ENCODE peak calls at places on chromosomes 11 and 22, in eight cellular contexts. B is osteoblast, K is stomach, M is DMS53, C is fibroblast of the conjunctiva, N is foreskin fibroblast, F is B cell, E is AG08396. D is an unnamed sample.

GRCh38 chr11:38173671-38174070 is 1575.6 kb upstream of the RAG2 start:
- DNase-seq in B (no peak), K (no peak), M (no peak), C (no peak), N (no peak), F (no peak), E (no peak), D (no peak)

GRCh38 chr11:2233693-2234455 is 36.5 kb downstream of the ASCL2 start:
- DNase-seq in B (no peak), K (no peak), M (no peak), C (no peak), N (no peak), F (no peak), E (no peak), D (no peak)

GRCh38 chr11:108545909-108546501 is 47.6 kb downstream of the EXPH5 start:
- DNase-seq in B (no peak), K (no peak), M (no peak), C (no peak), N (no peak), F (no peak), E (no peak), D (no peak)

GRCh38 chr11:46564459-46564858 is 29.4 kb downstream of the AMBRA1 start:
- DNase-seq in B (no peak), K (no peak), M (no peak), C (no peak), N (peak), F (no peak), E (no peak), D (no peak)

GRCh38 chr22:46079861-46080821 is 70.2 kb upstream of the PPARA start:
- DNase-seq in B (peak), K (peak), M (no peak), C (no peak), N (peak), F (no peak), E (peak), D (no peak)

GRCh38 chr22:39181778-39182177 is 29.3 kb upstream of the CBX7 start:
- DNase-seq in B (peak), K (no peak), M (no peak), C (no peak), N (no peak), F (no peak), E (no peak), D (no peak)

GRCh38 chr11:119336744-119337469 is 2.6 kb downstream of the RNF26 start:
- DNase-seq in B (no peak), K (no peak), M (no peak), C (no peak), N (no peak), F (no peak), E (no peak), D (no peak)

GRCh38 chr11:74566386-74566960 is 25.9 kb upstream of the POLD3 start:
- DNase-seq in B (no peak), K (no peak), M (no peak), C (no peak), N (peak), F (no peak), E (no peak), D (no peak)

GRCh38 chr11:210122-210802 is 2.8 kb downstream of the RIC8A start:
- DNase-seq in B (peak), K (peak), M (no peak), C (no peak), N (peak), F (no peak), E (peak), D (no peak)

GRCh38 chr22:47625531-47626427 is 863.3 kb downstream of the TBC1D22A start:
- DNase-seq in B (no peak), K (no peak), M (no peak), C (no peak), N (no peak), F (no peak), E (no peak), D (no peak)

GRCh38 chr11:35541621-35542375 is 16.4 kb upstream of the PAMR1 start:
- DNase-seq in B (no peak), K (no peak), M (no peak), C (no peak), N (peak), F (no peak), E (no peak), D (no peak)

GRCh38 chr11:72700026-72700610 is 25.9 kb upstream of the PDE2A start:
- DNase-seq in B (peak), K (no peak), M (no peak), C (no peak), N (peak), F (no peak), E (peak), D (no peak)

GRCh38 chr22:39995346-39996252 is 845 bp downstream of the FAM83F start:
- DNase-seq in B (peak), K (peak), M (peak), C (no peak), N (no peak), F (no peak), E (no peak), D (no peak)

GRCh38 chr11:117684731-117685130 is 112.3 kb downstream of the DSCAML1 start:
- DNase-seq in B (no peak), K (no peak), M (no peak), C (no peak), N (no peak), F (no peak), E (no peak), D (no peak)

GRCh38 chr11:82831364-82831763 is 68.9 kb downstream of the PRCP start:
- DNase-seq in B (no peak), K (no peak), M (no peak), C (no peak), N (no peak), F (no peak), E (no peak), D (no peak)

GRCh38 chr22:35325209-35325608 is 25.5 kb downstream of the TOM1 start:
- DNase-seq in B (no peak), K (no peak), M (no peak), C (no peak), N (no peak), F (no peak), E (no peak), D (no peak)

GRCh38 chr11:73415854-73416615 is 39.8 kb downstream of the RELT start:
- DNase-seq in B (no peak), K (no peak), M (no peak), C (peak), N (peak), F (no peak), E (no peak), D (no peak)

GRCh38 chr11:33941637-33942160 is 49.8 kb upstream of the LMO2 start:
- DNase-seq in B (peak), K (no peak), M (peak), C (no peak), N (peak), F (no peak), E (no peak), D (no peak)

GRCh38 chr11:67050139-67050538 is 6.5 kb upstream of the RHOD start:
- DNase-seq in B (peak), K (no peak), M (peak), C (no peak), N (no peak), F (no peak), E (no peak), D (no peak)

GRCh38 chr11:19173004-19173689 is 28.6 kb downstream of the CSRP3 start:
- DNase-seq in B (no peak), K (no peak), M (no peak), C (no peak), N (no peak), F (no peak), E (no peak), D (no peak)

GRCh38 chr11:16669799-16670415 is 68.5 kb upstream of the C11orf58 start:
- DNase-seq in B (peak), K (no peak), M (peak), C (no peak), N (no peak), F (no peak), E (peak), D (no peak)

GRCh38 chr11:20611892-20612291 is 12.5 kb downstream of the SLC6A5 start:
- DNase-seq in B (no peak), K (no peak), M (no peak), C (no peak), N (no peak), F (no peak), E (no peak), D (no peak)

GRCh38 chr11:66325140-66325754 is 8.4 kb upstream of the CD248 start:
- DNase-seq in B (peak), K (no peak), M (no peak), C (no peak), N (peak), F (no peak), E (no peak), D (peak)

GRCh38 chr11:28086569-28086968 is 21.4 kb downstream of the KIF18A start:
- DNase-seq in B (no peak), K (no peak), M (no peak), C (peak), N (peak), F (no peak), E (peak), D (no peak)